ENCODE peak calls at places on chromosomes 7 and 10, in four cellular contexts. L is MM.1S, M is brain microvascular endothelial cell, G is upper lobe of left lung. O is an unnamed sample.

GRCh38 chr7:128137096-128137655 is 103.9 kb upstream of the LEP start:
- DNase-seq in G (no peak), M (no peak), L (no peak), O (peak; percentile 52)

GRCh38 chr7:54944179-54944578 is 74.6 kb upstream of the EGFR start:
- DNase-seq in M (peak; percentile 26), L (no peak), G (peak; percentile 51), O (no peak)

GRCh38 chr10:76946268-76946667 is 691.3 kb downstream of the KCNMA1 start:
- DNase-seq in M (peak; percentile 51), G (no peak), L (no peak), O (no peak)

GRCh38 chr7:1020849-1021251 is 23.5 kb upstream of the GPR146 start:
- DNase-seq in G (no peak), M (no peak), L (no peak), O (no peak)

GRCh38 chr10:98467506-98468318 is 21.0 kb upstream of the HPS1 start:
- DNase-seq in M (peak; percentile 69), L (peak; percentile 75), G (peak; percentile 83), O (peak; percentile 79)

GRCh38 chr7:111783867-111784266 is 221.6 kb upstream of the IMMP2L start:
- DNase-seq in M (no peak), G (no peak), L (no peak), O (no peak)

GRCh38 chr7:68821846-68822245 is 776.4 kb upstream of the AUTS2 start:
- DNase-seq in M (no peak), G (no peak), L (no peak), O (no peak)

GRCh38 chr10:47366731-47367460 is 17.2 kb downstream of the ZNF488 start:
- DNase-seq in L (no peak), M (no peak), G (no peak), O (peak; percentile 33)

GRCh38 chr7:39688611-39689485 is 65.5 kb downstream of the RALA start:
- DNase-seq in M (no peak), L (no peak), G (no peak), O (no peak)

GRCh38 chr10:10351451-10351850 is 666.2 kb upstream of the CELF2 start:
- DNase-seq in L (no peak), G (no peak), M (no peak), O (no peak)

GRCh38 chr7:150428671-150429451 is 21.6 kb upstream of the GIMAP8 start:
- DNase-seq in L (no peak), G (peak; percentile 53), M (peak; percentile 68), O (peak; percentile 67)

GRCh38 chr10:124263726-124264125 is 155.0 kb downstream of the OAT start:
- DNase-seq in L (no peak), G (no peak), M (no peak), O (no peak)

GRCh38 chr7:128119036-128119435 is 87.8 kb upstream of the LRRC4 start:
- DNase-seq in M (no peak), L (no peak), G (peak; percentile 23), O (peak; percentile 60)

GRCh38 chr7:725223-726005 is 1.1 kb upstream of the DNAAF5 start:
- DNase-seq in M (peak; percentile 77), G (no peak), L (no peak), O (no peak)

GRCh38 chr10:42596196-42596595 is 42.2 kb downstream of the ZNF33B start:
- DNase-seq in L (no peak), G (no peak), M (no peak), O (no peak)

GRCh38 chr10:90579602-90580242 is 278.1 kb downstream of the HTR7 start:
- DNase-seq in L (no peak), G (no peak), M (peak; percentile 62), O (no peak)

GRCh38 chr7:127745445-127745844 is 93.5 kb downstream of the SND1 start:
- DNase-seq in L (no peak), M (no peak), G (no peak), O (no peak)

GRCh38 chr7:35729061-35729783 is 34.3 kb upstream of the HERPUD2 start:
- DNase-seq in M (no peak), G (peak; percentile 30), L (peak; percentile 56), O (no peak)

GRCh38 chr7:70040971-70041766 is 442.9 kb downstream of the AUTS2 start:
- DNase-seq in M (no peak), G (no peak), L (no peak), O (no peak)

GRCh38 chr7:111650456-111650999 is 88.2 kb upstream of the IMMP2L start:
- DNase-seq in L (no peak), M (peak; percentile 9), G (no peak), O (no peak)

GRCh38 chr7:132776105-132776504 is 199.8 kb upstream of the PLXNA4 start:
- DNase-seq in M (no peak), L (no peak), G (no peak), O (no peak)

GRCh38 chr10:17744395-17744841 is 7.6 kb upstream of the TMEM236 start:
- DNase-seq in M (no peak), G (no peak), L (peak; percentile 26), O (no peak)

GRCh38 chr7:140898794-140899548 is 25.8 kb downstream of the BRAF start:
- DNase-seq in L (no peak), M (no peak), G (no peak), O (no peak)

GRCh38 chr10:15188629-15189028 is 20.1 kb upstream of the NMT2 start:
- DNase-seq in G (no peak), M (no peak), L (no peak), O (no peak)

GRCh38 chr10:88281592-88282268 is 301.4 kb downstream of the RNLS start:
- DNase-seq in G (no peak), M (peak; percentile 56), L (no peak), O (no peak)

GRCh38 chr10:49737474-49738201 is 24.5 kb downstream of the OGDHL start:
- DNase-seq in L (no peak), M (no peak), G (peak; percentile 16), O (peak; percentile 41)

GRCh38 chr10:121245799-121246198 is 352.4 kb downstream of the FGFR2 start:
- DNase-seq in G (no peak), M (no peak), L (no peak), O (no peak)

GRCh38 chr7:147911224-147911623 is 679.3 kb upstream of the C7orf33 start:
- DNase-seq in L (no peak), G (no peak), M (no peak), O (no peak)

GRCh38 chr10:111756541-111757061 is 427.0 kb downstream of the GPAM start:
- DNase-seq in L (peak; percentile 57), M (no peak), G (peak; percentile 21), O (no peak)

GRCh38 chr7:104106106-104106505 is 101.7 kb downstream of the ORC5 start:
- DNase-seq in L (no peak), M (peak; percentile 18), G (no peak), O (no peak)

GRCh38 chr7:35420657-35421056 is 166.8 kb upstream of the TBX20 start:
- DNase-seq in G (no peak), L (peak; percentile 27), M (no peak), O (no peak)

GRCh38 chr7:17147409-17147808 is 151.0 kb upstream of the AHR start:
- DNase-seq in G (no peak), M (no peak), L (no peak), O (no peak)

GRCh38 chr7:113998934-113999333 is 80.1 kb upstream of the PPP1R3A start:
- DNase-seq in G (no peak), L (no peak), M (no peak), O (no peak)

GRCh38 chr7:158263110-158263963 is 324.3 kb downstream of the PTPRN2 start:
- DNase-seq in M (no peak), L (no peak), G (no peak), O (no peak)

GRCh38 chr10:83961620-83962019 is 177.7 kb upstream of the GHITM start:
- DNase-seq in M (no peak), G (no peak), L (no peak), O (no peak)

GRCh38 chr7:70060298-70061068 is 462.2 kb downstream of the AUTS2 start:
- DNase-seq in L (no peak), G (no peak), M (no peak), O (no peak)

DNA sequence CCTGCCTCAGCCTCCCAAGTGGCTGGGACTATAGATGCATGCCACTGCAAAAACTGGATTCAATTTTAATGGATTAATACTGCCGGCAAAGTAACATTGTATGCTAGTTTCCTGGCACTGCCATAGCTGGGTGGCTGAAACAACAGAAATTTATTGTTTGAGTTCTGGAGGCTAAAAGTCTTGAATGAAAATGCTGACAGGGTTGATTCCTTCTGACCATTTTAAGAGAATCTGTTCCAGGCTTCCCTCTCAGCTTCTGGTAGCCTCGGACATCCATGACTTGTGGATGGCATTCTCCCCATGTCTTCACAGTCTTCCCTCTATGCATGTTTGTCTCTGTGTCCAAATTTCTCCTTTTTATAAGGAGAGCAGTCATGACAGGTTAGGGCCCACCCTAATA is 87.3 kb upstream of the ARID5B start:
- DNase-seq in L (no peak), G (no peak), M (no peak), O (no peak)
- H3K4me3 ChIP-seq in L (no peak overlapping the region), G (no peak overlapping the region), M (no peak overlapping the region), O (no peak overlapping the region)

GRCh38 chr10:71222541-71223364 is 10.4 kb downstream of the UNC5B start:
- DNase-seq in G (peak; percentile 17), L (no peak), M (no peak), O (peak; percentile 70)
- H3K27ac ChIP-seq in G (no peak overlapping the region), L (no peak overlapping the region), M (no peak overlapping the region), O (no peak overlapping the region)

GRCh38 chr10:3785849-3786290 is 861 bp upstream of the KLF6 start:
- DNase-seq in M (no peak), G (no peak), L (peak; percentile 47), O (peak; percentile 79)
- TF ChIP-seq CTCF in M (no peak), G (no peak), L (no peak), O (no peak)

DNA sequence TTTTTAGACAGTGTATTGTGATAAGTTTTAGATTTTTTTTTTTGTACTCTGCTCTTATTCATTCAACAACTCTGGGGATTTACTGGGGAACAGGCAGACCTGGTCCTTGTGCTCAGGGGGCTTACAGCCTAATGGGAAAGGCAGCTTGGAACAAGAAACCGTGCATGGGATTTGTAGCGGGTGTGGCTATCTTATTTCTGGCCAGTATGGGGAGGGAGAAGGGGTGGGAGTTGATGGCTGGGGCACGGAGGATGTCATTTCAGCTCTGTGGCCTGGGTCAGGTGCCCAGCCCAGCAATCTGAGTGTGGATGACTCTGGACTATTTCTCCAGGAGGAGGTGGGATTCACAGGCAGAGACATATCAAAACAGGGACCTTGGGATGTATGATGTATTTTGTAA is 47.0 kb downstream of the GRK5 start:
- DNase-seq in L (no peak), G (no peak), M (no peak), O (no peak)
- H3K4me3 ChIP-seq in L (no peak overlapping the region), G (no peak overlapping the region), M (no peak overlapping the region), O (peak overlapping the region; percentile 33)